ENCODE peak calls at places on chromosomes 13 and 19, in seven cellular contexts. One of them, this sample, is unnamed.

GRCh38 chr13:113774177-113775107 is 15.4 kb downstream of the TMEM255B start:
- DNase-seq in uterus: no peak
- DNase-seq in IMR-90: peak
- DNase-seq in heart left ventricle: no peak
- DNase-seq in endothelial cell of umbilical vein: peak
- DNase-seq in tibial nerve: no peak
- DNase-seq in stomach: peak
- DNase-seq in this sample: no peak

GRCh38 chr13:50644081-50644871 is 199.2 kb downstream of the DLEU7 start:
- DNase-seq in uterus: no peak
- DNase-seq in IMR-90: no peak
- DNase-seq in heart left ventricle: no peak
- DNase-seq in endothelial cell of umbilical vein: no peak
- DNase-seq in tibial nerve: no peak
- DNase-seq in stomach: no peak
- DNase-seq in this sample: no peak

GRCh38 chr19:28313633-28314032 is 899.3 kb downstream of the UQCRFS1 start:
- DNase-seq in uterus: no peak
- DNase-seq in IMR-90: peak
- DNase-seq in heart left ventricle: peak
- DNase-seq in endothelial cell of umbilical vein: peak
- DNase-seq in tibial nerve: peak
- DNase-seq in stomach: no peak
- DNase-seq in this sample: peak

GRCh38 chr19:19382118-19382517 is 23.4 kb upstream of the GATAD2A start:
- DNase-seq in uterus: no peak
- DNase-seq in IMR-90: no peak
- DNase-seq in heart left ventricle: no peak
- DNase-seq in endothelial cell of umbilical vein: no peak
- DNase-seq in tibial nerve: no peak
- DNase-seq in stomach: no peak
- DNase-seq in this sample: no peak

GRCh38 chr13:81540777-81541176 is 1199.9 kb upstream of the SPRY2 start:
- DNase-seq in uterus: no peak
- DNase-seq in IMR-90: no peak
- DNase-seq in heart left ventricle: no peak
- DNase-seq in endothelial cell of umbilical vein: no peak
- DNase-seq in tibial nerve: no peak
- DNase-seq in stomach: no peak
- DNase-seq in this sample: no peak

GRCh38 chr19:16293133-16294085 is 31.2 kb upstream of the KLF2 start:
- DNase-seq in uterus: peak
- DNase-seq in IMR-90: peak
- DNase-seq in heart left ventricle: peak
- DNase-seq in endothelial cell of umbilical vein: peak
- DNase-seq in tibial nerve: peak
- DNase-seq in stomach: peak
- DNase-seq in this sample: peak

GRCh38 chr13:20351279-20352022 is 119.3 kb upstream of the GJB6 start:
- DNase-seq in uterus: no peak
- DNase-seq in IMR-90: peak
- DNase-seq in heart left ventricle: no peak
- DNase-seq in endothelial cell of umbilical vein: no peak
- DNase-seq in tibial nerve: no peak
- DNase-seq in stomach: no peak
- DNase-seq in this sample: peak

GRCh38 chr19:35995655-35995993 is 636 bp downstream of the SDHAF1 start:
- DNase-seq in uterus: peak
- DNase-seq in IMR-90: peak
- DNase-seq in heart left ventricle: peak
- DNase-seq in endothelial cell of umbilical vein: peak
- DNase-seq in tibial nerve: no peak
- DNase-seq in stomach: no peak
- DNase-seq in this sample: peak

GRCh38 chr13:74287672-74288169 is 153.5 kb upstream of the KLF12 start:
- DNase-seq in uterus: peak
- DNase-seq in IMR-90: peak
- DNase-seq in heart left ventricle: peak
- DNase-seq in endothelial cell of umbilical vein: peak
- DNase-seq in tibial nerve: peak
- DNase-seq in stomach: peak
- DNase-seq in this sample: peak

GRCh38 chr13:74171621-74172020 is 37.4 kb upstream of the KLF12 start:
- DNase-seq in uterus: no peak
- DNase-seq in IMR-90: no peak
- DNase-seq in heart left ventricle: no peak
- DNase-seq in endothelial cell of umbilical vein: no peak
- DNase-seq in tibial nerve: no peak
- DNase-seq in stomach: no peak
- DNase-seq in this sample: no peak

GRCh38 chr13:80604094-80604493 is 263.2 kb upstream of the SPRY2 start:
- DNase-seq in uterus: no peak
- DNase-seq in IMR-90: no peak
- DNase-seq in heart left ventricle: peak
- DNase-seq in endothelial cell of umbilical vein: no peak
- DNase-seq in tibial nerve: peak
- DNase-seq in stomach: no peak
- DNase-seq in this sample: no peak

DNA sequence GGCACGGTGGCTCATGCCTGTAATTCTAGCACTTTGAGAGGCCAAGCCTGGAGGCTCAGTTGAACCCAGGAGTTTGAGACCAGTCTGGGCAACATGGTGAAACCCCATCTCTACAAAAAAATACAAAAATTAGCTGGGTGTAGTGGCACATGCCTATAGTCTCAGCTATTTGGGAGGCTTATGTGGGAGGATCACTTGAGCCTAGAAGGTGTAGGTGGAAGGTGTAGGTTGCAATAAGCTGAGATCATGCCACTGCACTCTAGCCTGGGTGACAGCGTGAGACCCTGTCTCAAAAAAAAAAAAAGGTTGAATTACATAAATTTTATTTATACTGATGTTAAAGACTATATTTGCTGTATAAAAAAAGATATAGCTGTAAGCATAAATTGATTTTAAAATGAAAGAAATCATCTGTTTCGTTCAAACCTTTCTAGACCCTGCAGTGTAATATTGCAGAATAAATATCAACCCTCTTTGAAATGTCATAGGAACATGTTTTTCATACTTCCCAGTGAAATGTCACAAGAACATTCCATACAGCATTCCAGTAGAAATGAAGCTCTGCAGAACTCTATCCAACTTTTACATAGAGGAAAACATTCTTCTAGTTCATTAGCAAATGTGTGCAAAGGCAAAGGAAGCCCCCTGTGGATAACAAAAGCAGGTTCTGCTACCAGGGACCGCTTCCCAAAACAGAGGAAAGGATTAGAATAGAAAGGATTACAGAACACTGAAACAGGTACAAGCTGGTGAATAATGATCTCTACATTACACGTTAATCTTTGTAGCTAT is 76.0 kb downstream of the CAB39L start:
- DNase-seq in uterus: no peak
- DNase-seq in IMR-90: no peak
- DNase-seq in heart left ventricle: no peak
- DNase-seq in endothelial cell of umbilical vein: no peak
- DNase-seq in tibial nerve: no peak
- DNase-seq in stomach: no peak
- DNase-seq in this sample: no peak
- H3K27ac ChIP-seq in uterus: peak
- H3K27ac ChIP-seq in IMR-90: peak
- H3K27ac ChIP-seq in heart left ventricle: peak
- H3K27ac ChIP-seq in endothelial cell of umbilical vein: no peak
- H3K27ac ChIP-seq in tibial nerve: peak
- H3K27ac ChIP-seq in stomach: peak
- H3K27ac ChIP-seq in this sample: no peak

DNA sequence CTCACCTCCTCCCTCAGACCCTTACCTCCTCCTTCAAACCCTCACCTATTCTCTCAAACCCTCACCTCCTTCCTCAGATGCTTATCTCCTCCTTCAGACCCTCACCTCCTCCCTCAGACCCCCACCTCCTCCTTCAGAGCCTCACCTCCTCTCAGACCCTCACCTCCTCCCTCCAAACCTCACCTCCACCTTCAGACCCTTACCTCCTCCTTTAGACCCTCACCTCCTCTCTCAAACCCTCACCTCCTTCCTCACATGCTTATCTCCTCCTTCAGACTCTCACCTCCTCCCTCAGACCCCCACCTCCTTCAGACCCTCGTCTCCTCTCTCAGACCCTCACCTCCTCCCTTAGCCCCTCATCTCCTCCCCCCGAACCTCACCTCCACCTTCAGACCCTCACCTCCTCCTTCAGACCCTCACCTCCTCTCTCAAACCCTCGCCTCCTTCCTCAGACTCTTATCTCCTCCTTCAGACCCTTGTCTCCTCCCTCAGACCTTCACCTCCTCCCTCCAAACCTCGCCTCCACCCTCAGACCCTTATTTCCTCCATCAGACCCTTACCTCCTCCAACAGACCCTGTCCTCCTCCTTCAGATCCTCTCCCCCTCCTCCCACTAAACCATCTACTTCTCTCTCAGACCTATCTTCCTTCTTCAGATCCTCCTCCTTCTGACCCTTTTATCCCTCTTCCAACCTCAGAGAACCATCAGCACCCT is 2.5 kb upstream of the BCL3 start:
- DNase-seq in uterus: no peak
- DNase-seq in IMR-90: no peak
- DNase-seq in heart left ventricle: no peak
- DNase-seq in endothelial cell of umbilical vein: no peak
- DNase-seq in tibial nerve: no peak
- DNase-seq in stomach: no peak
- DNase-seq in this sample: no peak
- TF ChIP-seq POLR2A in uterus: no peak
- TF ChIP-seq POLR2A in IMR-90: no peak
- TF ChIP-seq POLR2A in heart left ventricle: no peak
- TF ChIP-seq POLR2A in endothelial cell of umbilical vein: no peak
- TF ChIP-seq POLR2A in tibial nerve: no peak
- TF ChIP-seq POLR2A in stomach: no peak
- TF ChIP-seq POLR2A in this sample: no peak

GRCh38 chr19:13026478-13026999 is 31.3 kb downstream of the NFIX start:
- DNase-seq in uterus: no peak
- DNase-seq in IMR-90: peak
- DNase-seq in heart left ventricle: no peak
- DNase-seq in endothelial cell of umbilical vein: peak
- DNase-seq in tibial nerve: no peak
- DNase-seq in stomach: peak
- DNase-seq in this sample: peak

GRCh38 chr19:13024126-13024957 is 29.1 kb downstream of the NFIX start:
- DNase-seq in uterus: no peak
- DNase-seq in IMR-90: peak
- DNase-seq in heart left ventricle: no peak
- DNase-seq in endothelial cell of umbilical vein: peak
- DNase-seq in tibial nerve: no peak
- DNase-seq in stomach: no peak
- DNase-seq in this sample: no peak

GRCh38 chr19:13024958-13025653 is 29.8 kb downstream of the NFIX start:
- DNase-seq in uterus: no peak
- DNase-seq in IMR-90: no peak
- DNase-seq in heart left ventricle: no peak
- DNase-seq in endothelial cell of umbilical vein: peak
- DNase-seq in tibial nerve: no peak
- DNase-seq in stomach: no peak
- DNase-seq in this sample: no peak

GRCh38 chr19:13027031-13027430 is 31.8 kb downstream of the NFIX start:
- DNase-seq in uterus: no peak
- DNase-seq in IMR-90: no peak
- DNase-seq in heart left ventricle: no peak
- DNase-seq in endothelial cell of umbilical vein: no peak
- DNase-seq in tibial nerve: no peak
- DNase-seq in stomach: no peak
- DNase-seq in this sample: no peak

GRCh38 chr19:13025819-13026477 is 30.7 kb downstream of the NFIX start:
- DNase-seq in uterus: no peak
- DNase-seq in IMR-90: no peak
- DNase-seq in heart left ventricle: no peak
- DNase-seq in endothelial cell of umbilical vein: peak
- DNase-seq in tibial nerve: no peak
- DNase-seq in stomach: no peak
- DNase-seq in this sample: no peak
- H3K27ac ChIP-seq in uterus: peak
- H3K27ac ChIP-seq in IMR-90: peak
- H3K27ac ChIP-seq in heart left ventricle: peak
- H3K27ac ChIP-seq in endothelial cell of umbilical vein: peak
- H3K27ac ChIP-seq in tibial nerve: peak
- H3K27ac ChIP-seq in stomach: peak
- H3K27ac ChIP-seq in this sample: peak

GRCh38 chr19:38388310-38389100 is at the start of gene SPRED3:
- DNase-seq in uterus: no peak
- DNase-seq in IMR-90: peak
- DNase-seq in heart left ventricle: no peak
- DNase-seq in endothelial cell of umbilical vein: no peak
- DNase-seq in tibial nerve: no peak
- DNase-seq in stomach: peak
- DNase-seq in this sample: no peak

GRCh38 chr19:38386968-38387549 is 775 bp downstream of the GGN start:
- DNase-seq in uterus: no peak
- DNase-seq in IMR-90: no peak
- DNase-seq in heart left ventricle: no peak
- DNase-seq in endothelial cell of umbilical vein: no peak
- DNase-seq in tibial nerve: peak
- DNase-seq in stomach: no peak
- DNase-seq in this sample: no peak

GRCh38 chr19:38389101-38389925 is 816 bp downstream of the SPRED3 start:
- DNase-seq in uterus: no peak
- DNase-seq in IMR-90: peak
- DNase-seq in heart left ventricle: peak
- DNase-seq in endothelial cell of umbilical vein: peak
- DNase-seq in tibial nerve: no peak
- DNase-seq in stomach: no peak
- DNase-seq in this sample: no peak

GRCh38 chr19:38386300-38386967 is 1.4 kb downstream of the GGN start:
- DNase-seq in uterus: no peak
- DNase-seq in IMR-90: no peak
- DNase-seq in heart left ventricle: no peak
- DNase-seq in endothelial cell of umbilical vein: no peak
- DNase-seq in tibial nerve: no peak
- DNase-seq in stomach: no peak
- DNase-seq in this sample: no peak

DNA sequence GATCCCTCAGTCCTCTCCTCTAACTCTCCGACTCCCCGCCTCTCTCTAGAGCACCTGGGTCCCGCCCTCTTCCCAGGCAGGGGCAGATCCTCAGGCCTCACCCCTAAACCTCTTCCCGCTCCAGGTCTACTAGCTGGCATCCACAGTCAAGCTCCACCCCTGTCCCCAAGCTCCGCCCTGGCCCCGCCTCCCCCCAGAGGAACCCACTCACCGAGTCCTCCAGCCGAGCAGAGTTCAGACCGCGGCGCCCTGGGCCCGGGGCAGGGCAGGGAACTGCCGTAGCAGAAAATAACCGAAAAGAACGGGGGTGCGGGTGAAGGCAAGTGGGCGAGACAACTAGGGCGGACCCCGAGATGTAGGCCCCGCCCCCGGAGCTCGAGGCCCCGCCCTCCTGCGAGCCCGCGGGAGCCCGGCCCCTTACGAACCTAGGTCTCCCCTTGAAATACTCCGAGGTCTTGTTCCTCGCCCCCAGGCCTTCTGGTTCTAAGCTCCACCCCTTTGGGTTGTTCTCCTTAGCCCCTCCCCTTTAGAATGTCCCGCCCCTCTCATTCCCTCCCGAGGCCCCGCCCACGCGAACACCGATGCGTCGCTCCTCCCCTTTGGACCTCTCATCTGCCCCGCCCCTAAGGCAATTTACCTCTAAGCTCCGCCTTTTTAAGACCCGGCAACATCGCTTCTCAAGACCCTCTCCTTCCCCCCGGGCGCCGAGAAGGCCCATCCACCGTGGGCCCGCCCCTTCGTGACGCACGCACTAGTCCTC is at the start of gene GGN:
- DNase-seq in uterus: peak
- DNase-seq in IMR-90: peak
- DNase-seq in heart left ventricle: peak
- DNase-seq in endothelial cell of umbilical vein: peak
- DNase-seq in tibial nerve: peak
- DNase-seq in stomach: peak
- DNase-seq in this sample: peak
- TF ChIP-seq POLR2A in uterus: no peak
- TF ChIP-seq POLR2A in IMR-90: peak
- TF ChIP-seq POLR2A in heart left ventricle: no peak
- TF ChIP-seq POLR2A in endothelial cell of umbilical vein: peak
- TF ChIP-seq POLR2A in tibial nerve: no peak
- TF ChIP-seq POLR2A in stomach: no peak
- TF ChIP-seq POLR2A in this sample: peak